ENCODE peak calls at places on chromosome 10, in ten cellular contexts. B, P, A, L, F, D, Y, Z, H and M are unnamed samples.

GRCh38 chr10:44991571-44991970 is 9.2 kb upstream of the ZNF22 start:
- DNase-seq in B (no peak), P (no peak), A (no peak), L (no peak), F (no peak), D (no peak), Y (no peak), Z (no peak), H (no peak), M (no peak)

GRCh38 chr10:132941640-132942051 is 724 bp downstream of the CFAP46 start:
- DNase-seq in B (no peak), P (no peak), A (no peak), L (no peak), F (no peak), D (no peak), Y (no peak), Z (no peak), H (no peak), M (no peak)

GRCh38 chr10:49396666-49396999 is 744 bp upstream of the DRGX start:
- DNase-seq in B (no peak), P (no peak), A (no peak), L (no peak), F (no peak), D (no peak), Y (no peak), Z (no peak), H (no peak), M (no peak)

GRCh38 chr10:26368463-26368862 is 69.7 kb upstream of the APBB1IP start:
- DNase-seq in B (no peak), P (no peak), A (no peak), L (no peak), F (no peak), D (no peak), Y (no peak), Z (no peak), H (no peak), M (no peak)

GRCh38 chr10:116472874-116473273 is 45.2 kb downstream of the PNLIPRP3 start:
- DNase-seq in B (no peak), P (no peak), A (no peak), L (no peak), F (no peak), D (no peak), Y (no peak), Z (no peak), H (no peak), M (no peak)

GRCh38 chr10:116029826-116030225 is 243.2 kb downstream of the GFRA1 start:
- DNase-seq in B (no peak), P (no peak), A (no peak), L (no peak), F (no peak), D (no peak), Y (no peak), Z (no peak), H (no peak), M (no peak)

GRCh38 chr10:59803714-59804113 is 50.5 kb upstream of the MRLN start:
- DNase-seq in B (no peak), P (no peak), A (no peak), L (no peak), F (no peak), D (no peak), Y (no peak), Z (no peak), H (no peak), M (no peak)

GRCh38 chr10:43249151-43249961 is 17.5 kb downstream of the RASGEF1A start:
- DNase-seq in B (peak; percentile 8), P (no peak), A (no peak), L (no peak), F (no peak), D (no peak), Y (peak; percentile 9), Z (no peak), H (no peak), M (no peak)

GRCh38 chr10:92972066-92972870 is 88.3 kb upstream of the CYP26C1 start:
- DNase-seq in B (no peak), P (no peak), A (no peak), L (peak; percentile 82), F (no peak), D (peak; percentile 32), Y (no peak), Z (no peak), H (no peak), M (peak; percentile 78)

GRCh38 chr10:48792687-48793096 is 108.0 kb downstream of the WDFY4 start:
- DNase-seq in B (no peak), P (no peak), A (no peak), L (no peak), F (no peak), D (peak; percentile 26), Y (no peak), Z (no peak), H (no peak), M (no peak)